ENCODE peak calls at places on chromosome 19, in eight cellular contexts. W is fibroblast of pulmonary artery; U is CD8-positive, alpha-beta T cell; H is ascending aorta; K is fibroblast of lung; D is astrocyte of the spinal cord; C is HFF-Myc; M is mucosa of descending colon. R is an unnamed sample.

GRCh38 chr19:29547361-29547960 is 21.7 kb downstream of the VSTM2B start:
- DNase-seq in W (no peak), U (no peak), H (peak), K (no peak), D (no peak), C (no peak), M (no peak), R (no peak)

GRCh38 chr19:13149628-13150186 is 468 bp downstream of the STX10 start:
- DNase-seq in W (peak), U (no peak), H (peak), K (peak), D (peak), C (no peak), M (peak), R (peak)

GRCh38 chr19:13173129-13173737 is 23.0 kb downstream of the IER2 start:
- DNase-seq in W (no peak), U (no peak), H (no peak), K (no peak), D (no peak), C (no peak), M (no peak), R (no peak)

GRCh38 chr19:8512115-8512967 is 1.6 kb downstream of the ZNF414 start:
- DNase-seq in W (peak), U (no peak), H (no peak), K (no peak), D (no peak), C (no peak), M (peak), R (peak)

GRCh38 chr19:13215572-13216380 is 65.6 kb downstream of the IER2 start:
- DNase-seq in W (peak), U (no peak), H (no peak), K (no peak), D (peak), C (no peak), M (no peak), R (peak)

GRCh38 chr19:5999693-6000092 is 21.8 kb upstream of the RANBP3 start:
- DNase-seq in W (no peak), U (no peak), H (no peak), K (no peak), D (no peak), C (no peak), M (no peak), R (no peak)

GRCh38 chr19:3880471-3881271 is at the start of gene ATCAY:
- DNase-seq in W (no peak), U (no peak), H (no peak), K (no peak), D (no peak), C (no peak), M (no peak), R (no peak)

GRCh38 chr19:11821474-11821873 is 7.4 kb downstream of the ZNF440 start:
- DNase-seq in W (peak), U (no peak), H (no peak), K (no peak), D (no peak), C (no peak), M (no peak), R (peak)

GRCh38 chr19:14318873-14319272 is 62.4 kb upstream of the ADGRE5 start:
- DNase-seq in W (no peak), U (no peak), H (no peak), K (no peak), D (no peak), C (no peak), M (peak), R (no peak)

GRCh38 chr19:3692141-3693029 is 7.9 kb downstream of the PIP5K1C start:
- DNase-seq in W (no peak), U (peak), H (no peak), K (no peak), D (no peak), C (no peak), M (no peak), R (no peak)

GRCh38 chr19:6519289-6519688 is 11.5 kb upstream of the TNFSF9 start:
- DNase-seq in W (peak), U (no peak), H (no peak), K (peak), D (peak), C (no peak), M (no peak), R (peak)

GRCh38 chr19:7582446-7582845 is 13.2 kb upstream of the CAMSAP3 start:
- DNase-seq in W (no peak), U (no peak), H (no peak), K (no peak), D (no peak), C (no peak), M (no peak), R (no peak)

DNA sequence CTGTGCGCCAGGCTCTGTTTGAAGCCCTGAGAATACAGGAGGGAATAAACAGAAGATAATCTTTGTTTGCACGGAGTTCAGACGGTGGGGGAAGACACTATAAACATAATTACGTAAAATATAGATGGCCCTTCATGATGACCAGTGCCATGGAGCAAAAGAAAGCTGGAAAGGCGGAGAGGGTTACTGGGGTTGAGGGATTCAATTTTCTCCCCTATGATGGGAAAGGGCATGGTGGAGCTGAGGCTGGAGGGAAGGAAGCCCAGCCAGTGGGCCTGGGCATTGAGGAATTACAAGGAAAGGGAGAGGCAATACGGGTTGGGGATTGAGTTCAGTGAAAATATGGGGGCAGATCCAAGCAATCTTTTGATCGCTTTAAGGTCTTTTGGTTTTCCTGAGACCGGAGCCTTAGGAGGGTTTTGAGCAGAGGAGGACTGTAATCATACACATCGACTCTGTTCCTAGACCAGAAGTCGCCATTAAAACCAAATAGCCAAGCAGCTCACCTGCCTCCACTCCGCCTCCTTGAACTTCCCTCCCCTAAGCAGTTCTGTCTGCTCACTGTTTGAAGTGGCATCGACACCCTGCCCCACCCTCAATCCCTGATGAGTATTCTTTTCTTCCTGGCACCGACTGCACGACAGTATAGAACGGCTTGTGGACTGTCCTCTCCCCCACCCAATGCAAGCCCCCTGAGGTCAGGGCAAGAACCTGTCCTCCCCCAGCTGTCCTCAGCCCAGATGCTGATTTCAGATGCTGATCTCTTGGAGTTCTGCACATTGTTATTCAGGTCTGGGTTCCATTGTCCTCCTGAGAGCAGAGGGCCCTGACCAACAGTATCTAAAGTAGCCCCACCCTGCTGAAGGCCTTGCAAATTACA is 813 bp upstream of the ZNF296 start:
- DNase-seq in W (no peak), U (no peak), H (no peak), K (no peak), D (no peak), C (no peak), M (peak), R (no peak)
- H3K4me3 ChIP-seq in W (peak), U (peak), H (peak), K (peak), D (peak), C (peak), M (no peak), R (peak)

GRCh38 chr19:2061936-2062729 is 11.1 kb upstream of the MKNK2 start:
- DNase-seq in W (no peak), U (no peak), H (no peak), K (no peak), D (no peak), C (no peak), M (no peak), R (no peak)
- TF ChIP-seq CTCF in W (no peak), U (no peak), H (no peak), K (no peak), D (no peak), C (no peak), M (no peak), R (no peak)

GRCh38 chr19:9672893-9673292 is 2.0 kb downstream of the ZNF562 start:
- DNase-seq in W (no peak), U (no peak), H (no peak), K (no peak), D (no peak), C (no peak), M (no peak), R (no peak)
- H3K4me3 ChIP-seq in W (no peak), U (no peak), H (no peak), K (no peak), D (no peak), C (no peak), M (no peak), R (no peak)

GRCh38 chr19:46928951-46929350 is 68.2 kb downstream of the ARHGAP35 start:
- DNase-seq in W (no peak), U (no peak), H (no peak), K (no peak), D (no peak), C (no peak), M (no peak), R (peak)
- TF ChIP-seq CTCF in W (peak), U (no peak), H (no peak), K (peak), D (peak), C (no peak), M (no peak), R (peak)